ENCODE peak calls at places on chromosomes 16 and 17, in nine cellular contexts. One of them, this sample, is unnamed.

GRCh38 chr16:57637965-57638364 is 9.5 kb downstream of the ADGRG1 start:
- DNase-seq in EL: no peak
- DNase-seq in T-helper 17 cell: no peak
- DNase-seq in T-helper 2 cell: no peak
- DNase-seq in NCI-H526 treated with DMSO at 0.1 percent for 48 hours: no peak
- DNase-seq in HTR-8/SVneo: no peak
- DNase-seq in stimulated activated CD4-positive, alpha-beta T cell treated with anti-CD3 and anti-CD28 coated beads, Interleukin-1b, Interleukin-23, amount 100 ng/mL, for 1 hour: no peak
- DNase-seq in spleen: no peak
- DNase-seq in hepatic stellate cell: no peak
- DNase-seq in this sample: no peak

GRCh38 chr17:40485851-40486512 is 15.4 kb downstream of the TNS4 start:
- DNase-seq in EL: peak; percentile 99
- DNase-seq in T-helper 17 cell: no peak
- DNase-seq in T-helper 2 cell: no peak
- DNase-seq in NCI-H526 treated with DMSO at 0.1 percent for 48 hours: no peak
- DNase-seq in HTR-8/SVneo: peak; percentile 98
- DNase-seq in stimulated activated CD4-positive, alpha-beta T cell treated with anti-CD3 and anti-CD28 coated beads, Interleukin-1b, Interleukin-23, amount 100 ng/mL, for 1 hour: no peak
- DNase-seq in spleen: no peak
- DNase-seq in hepatic stellate cell: peak; percentile 97
- DNase-seq in this sample: peak; percentile 80

GRCh38 chr17:179721-180379 is 1.6 kb downstream of the DOC2B start:
- DNase-seq in EL: no peak
- DNase-seq in T-helper 17 cell: no peak
- DNase-seq in T-helper 2 cell: no peak
- DNase-seq in NCI-H526 treated with DMSO at 0.1 percent for 48 hours: no peak
- DNase-seq in HTR-8/SVneo: no peak
- DNase-seq in stimulated activated CD4-positive, alpha-beta T cell treated with anti-CD3 and anti-CD28 coated beads, Interleukin-1b, Interleukin-23, amount 100 ng/mL, for 1 hour: no peak
- DNase-seq in spleen: no peak
- DNase-seq in hepatic stellate cell: no peak
- DNase-seq in this sample: peak; percentile 33

GRCh38 chr16:9049241-9049640 is 42.2 kb upstream of the HAPSTR1 start:
- DNase-seq in EL: peak; percentile 80
- DNase-seq in T-helper 17 cell: no peak
- DNase-seq in T-helper 2 cell: no peak
- DNase-seq in NCI-H526 treated with DMSO at 0.1 percent for 48 hours: no peak
- DNase-seq in HTR-8/SVneo: no peak
- DNase-seq in stimulated activated CD4-positive, alpha-beta T cell treated with anti-CD3 and anti-CD28 coated beads, Interleukin-1b, Interleukin-23, amount 100 ng/mL, for 1 hour: no peak
- DNase-seq in spleen: no peak
- DNase-seq in hepatic stellate cell: peak; percentile 50
- DNase-seq in this sample: no peak

GRCh38 chr17:76458580-76459490 is 5.9 kb upstream of the UBE2O start:
- DNase-seq in EL: peak; percentile 63
- DNase-seq in T-helper 17 cell: no peak
- DNase-seq in T-helper 2 cell: no peak
- DNase-seq in NCI-H526 treated with DMSO at 0.1 percent for 48 hours: peak; percentile 41
- DNase-seq in HTR-8/SVneo: peak; percentile 76
- DNase-seq in stimulated activated CD4-positive, alpha-beta T cell treated with anti-CD3 and anti-CD28 coated beads, Interleukin-1b, Interleukin-23, amount 100 ng/mL, for 1 hour: no peak
- DNase-seq in spleen: no peak
- DNase-seq in hepatic stellate cell: peak; percentile 75
- DNase-seq in this sample: peak; percentile 86

GRCh38 chr17:48486557-48486956 is 44.3 kb downstream of the HOXB1 start:
- DNase-seq in EL: peak; percentile 95
- DNase-seq in T-helper 17 cell: no peak
- DNase-seq in T-helper 2 cell: no peak
- DNase-seq in NCI-H526 treated with DMSO at 0.1 percent for 48 hours: no peak
- DNase-seq in HTR-8/SVneo: peak; percentile 92
- DNase-seq in stimulated activated CD4-positive, alpha-beta T cell treated with anti-CD3 and anti-CD28 coated beads, Interleukin-1b, Interleukin-23, amount 100 ng/mL, for 1 hour: no peak
- DNase-seq in spleen: no peak
- DNase-seq in hepatic stellate cell: peak; percentile 92
- DNase-seq in this sample: peak; percentile 51

GRCh38 chr17:7559307-7560171 is 989 bp downstream of the TNFSF13 start:
- DNase-seq in EL: no peak
- DNase-seq in T-helper 17 cell: no peak
- DNase-seq in T-helper 2 cell: no peak
- DNase-seq in NCI-H526 treated with DMSO at 0.1 percent for 48 hours: no peak
- DNase-seq in HTR-8/SVneo: no peak
- DNase-seq in stimulated activated CD4-positive, alpha-beta T cell treated with anti-CD3 and anti-CD28 coated beads, Interleukin-1b, Interleukin-23, amount 100 ng/mL, for 1 hour: no peak
- DNase-seq in spleen: no peak
- DNase-seq in hepatic stellate cell: no peak
- DNase-seq in this sample: no peak

GRCh38 chr16:12067714-12068401 is 91.3 kb downstream of the SNX29 start:
- DNase-seq in EL: peak; percentile 68
- DNase-seq in T-helper 17 cell: no peak
- DNase-seq in T-helper 2 cell: no peak
- DNase-seq in NCI-H526 treated with DMSO at 0.1 percent for 48 hours: peak; percentile 51
- DNase-seq in HTR-8/SVneo: peak; percentile 79
- DNase-seq in stimulated activated CD4-positive, alpha-beta T cell treated with anti-CD3 and anti-CD28 coated beads, Interleukin-1b, Interleukin-23, amount 100 ng/mL, for 1 hour: no peak
- DNase-seq in spleen: peak; percentile 64
- DNase-seq in hepatic stellate cell: peak; percentile 83
- DNase-seq in this sample: peak; percentile 76

GRCh38 chr16:23122107-23122506 is 27.1 kb downstream of the USP31 start:
- DNase-seq in EL: no peak
- DNase-seq in T-helper 17 cell: no peak
- DNase-seq in T-helper 2 cell: no peak
- DNase-seq in NCI-H526 treated with DMSO at 0.1 percent for 48 hours: no peak
- DNase-seq in HTR-8/SVneo: no peak
- DNase-seq in stimulated activated CD4-positive, alpha-beta T cell treated with anti-CD3 and anti-CD28 coated beads, Interleukin-1b, Interleukin-23, amount 100 ng/mL, for 1 hour: no peak
- DNase-seq in spleen: no peak
- DNase-seq in hepatic stellate cell: no peak
- DNase-seq in this sample: no peak

GRCh38 chr17:49572226-49572625 is 3.4 kb upstream of the NXPH3 start:
- DNase-seq in EL: no peak
- DNase-seq in T-helper 17 cell: no peak
- DNase-seq in T-helper 2 cell: no peak
- DNase-seq in NCI-H526 treated with DMSO at 0.1 percent for 48 hours: no peak
- DNase-seq in HTR-8/SVneo: no peak
- DNase-seq in stimulated activated CD4-positive, alpha-beta T cell treated with anti-CD3 and anti-CD28 coated beads, Interleukin-1b, Interleukin-23, amount 100 ng/mL, for 1 hour: no peak
- DNase-seq in spleen: peak; percentile 34
- DNase-seq in hepatic stellate cell: no peak
- DNase-seq in this sample: no peak

This sample was measured in mesendoderm.